ENCODE peak calls at places on chromosomes 5 and 9, in five cellular contexts. One of them, this sample, is unnamed. For H3K4me1, the result is how much of the 10 kb centered on the place peaks cover.

GRCh38 chr9:35972093-35972492 is 14.1 kb upstream of the OR2S2 start:
- DNase-seq in ovary: no peak
- DNase-seq in prostate gland: no peak
- DNase-seq in lower lobe of right lung: no peak
- DNase-seq in mammary epithelial cell: no peak
- DNase-seq in this sample: peak

GRCh38 chr5:148855249-148856008 is 29.0 kb downstream of the ADRB2 start:
- DNase-seq in ovary: no peak
- DNase-seq in prostate gland: no peak
- DNase-seq in lower lobe of right lung: no peak
- DNase-seq in mammary epithelial cell: no peak
- DNase-seq in this sample: no peak

GRCh38 chr5:86979801-86980510 is 287.7 kb upstream of the RASA1 start:
- DNase-seq in ovary: no peak
- DNase-seq in prostate gland: no peak
- DNase-seq in lower lobe of right lung: no peak
- DNase-seq in mammary epithelial cell: peak
- DNase-seq in this sample: no peak

GRCh38 chr5:41748631-41749030 is 121.6 kb downstream of the OXCT1 start:
- DNase-seq in ovary: no peak
- DNase-seq in prostate gland: no peak
- DNase-seq in lower lobe of right lung: no peak
- DNase-seq in mammary epithelial cell: peak
- DNase-seq in this sample: no peak

GRCh38 chr9:81074261-81074660 is 615.1 kb downstream of the TLE1 start:
- DNase-seq in ovary: no peak
- DNase-seq in prostate gland: no peak
- DNase-seq in lower lobe of right lung: no peak
- DNase-seq in mammary epithelial cell: no peak
- DNase-seq in this sample: no peak

GRCh38 chr5:40791715-40792139 is 6.4 kb downstream of the PRKAA1 start:
- DNase-seq in ovary: no peak
- DNase-seq in prostate gland: no peak
- DNase-seq in lower lobe of right lung: no peak
- DNase-seq in mammary epithelial cell: no peak
- DNase-seq in this sample: no peak

GRCh38 chr9:69867081-69867814 is 46.6 kb downstream of the CFAP95 start:
- DNase-seq in ovary: no peak
- DNase-seq in prostate gland: no peak
- DNase-seq in lower lobe of right lung: no peak
- DNase-seq in mammary epithelial cell: no peak
- DNase-seq in this sample: no peak

GRCh38 chr5:24232929-24233328 is 411.8 kb downstream of the CDH10 start:
- DNase-seq in ovary: no peak
- DNase-seq in prostate gland: no peak
- DNase-seq in lower lobe of right lung: no peak
- DNase-seq in mammary epithelial cell: no peak
- DNase-seq in this sample: no peak

GRCh38 chr5:109399092-109399759 is 10.5 kb downstream of the PJA2 start:
- DNase-seq in ovary: no peak
- DNase-seq in prostate gland: no peak
- DNase-seq in lower lobe of right lung: no peak
- DNase-seq in mammary epithelial cell: no peak
- DNase-seq in this sample: no peak

GRCh38 chr9:15711531-15712295 is 158.9 kb downstream of the CCDC171 start:
- DNase-seq in ovary: no peak
- DNase-seq in prostate gland: no peak
- DNase-seq in lower lobe of right lung: no peak
- DNase-seq in mammary epithelial cell: no peak
- DNase-seq in this sample: no peak

GRCh38 chr5:6195711-6196358 is 182.5 kb downstream of the MED10 start:
- DNase-seq in ovary: no peak
- DNase-seq in prostate gland: no peak
- DNase-seq in lower lobe of right lung: no peak
- DNase-seq in mammary epithelial cell: no peak
- DNase-seq in this sample: no peak

GRCh38 chr5:38948501-38948900 is 102.7 kb downstream of the OSMR start:
- DNase-seq in ovary: no peak
- DNase-seq in prostate gland: no peak
- DNase-seq in lower lobe of right lung: no peak
- DNase-seq in mammary epithelial cell: no peak
- DNase-seq in this sample: no peak

GRCh38 chr9:135607401-135608293 is 31.7 kb downstream of the GLT6D1 start:
- DNase-seq in ovary: no peak
- DNase-seq in prostate gland: peak
- DNase-seq in lower lobe of right lung: no peak
- DNase-seq in mammary epithelial cell: no peak
- DNase-seq in this sample: peak

GRCh38 chr9:132168347-132168746 is 6.5 kb downstream of the NTNG2 start:
- DNase-seq in ovary: no peak
- DNase-seq in prostate gland: no peak
- DNase-seq in lower lobe of right lung: no peak
- DNase-seq in mammary epithelial cell: peak
- DNase-seq in this sample: peak

GRCh38 chr5:83636141-83636540 is 84.5 kb downstream of the HAPLN1 start:
- DNase-seq in ovary: no peak
- DNase-seq in prostate gland: no peak
- DNase-seq in lower lobe of right lung: no peak
- DNase-seq in mammary epithelial cell: no peak
- DNase-seq in this sample: no peak

GRCh38 chr5:142722146-142722545 is 36.3 kb upstream of the FGF1 start:
- DNase-seq in ovary: no peak
- DNase-seq in prostate gland: no peak
- DNase-seq in lower lobe of right lung: no peak
- DNase-seq in mammary epithelial cell: no peak
- DNase-seq in this sample: no peak

GRCh38 chr9:15935661-15936315 is 382.9 kb downstream of the CCDC171 start:
- DNase-seq in ovary: no peak
- DNase-seq in prostate gland: no peak
- DNase-seq in lower lobe of right lung: no peak
- DNase-seq in mammary epithelial cell: no peak
- DNase-seq in this sample: no peak

GRCh38 chr9:1743121-1743710 is 271.9 kb upstream of the SMARCA2 start:
- DNase-seq in ovary: no peak
- DNase-seq in prostate gland: no peak
- DNase-seq in lower lobe of right lung: no peak
- DNase-seq in mammary epithelial cell: no peak
- DNase-seq in this sample: no peak

GRCh38 chr5:132905938-132906337 is 32.5 kb downstream of the LEAP2 start:
- DNase-seq in ovary: no peak
- DNase-seq in prostate gland: peak
- DNase-seq in lower lobe of right lung: no peak
- DNase-seq in mammary epithelial cell: peak
- DNase-seq in this sample: no peak

GRCh38 chr9:34612788-34613390 is 992 bp upstream of the RPP25L start:
- DNase-seq in ovary: peak
- DNase-seq in prostate gland: peak
- DNase-seq in lower lobe of right lung: peak
- DNase-seq in mammary epithelial cell: peak
- DNase-seq in this sample: peak

GRCh38 chr5:149757186-149757950 is 27.3 kb downstream of the PPARGC1B start:
- DNase-seq in ovary: no peak
- DNase-seq in prostate gland: no peak
- DNase-seq in lower lobe of right lung: no peak
- DNase-seq in mammary epithelial cell: no peak
- DNase-seq in this sample: no peak

GRCh38 chr5:17289681-17290619 is 72.5 kb downstream of the BASP1 start:
- DNase-seq in ovary: no peak
- DNase-seq in prostate gland: no peak
- DNase-seq in lower lobe of right lung: no peak
- DNase-seq in mammary epithelial cell: no peak
- DNase-seq in this sample: no peak

GRCh38 chr5:88836195-88836838 is 46.7 kb downstream of the MEF2C start:
- DNase-seq in ovary: peak
- DNase-seq in prostate gland: no peak
- DNase-seq in lower lobe of right lung: no peak
- DNase-seq in mammary epithelial cell: peak
- DNase-seq in this sample: peak

GRCh38 chr5:107404595-107405366 is 266.0 kb downstream of the EFNA5 start:
- DNase-seq in ovary: no peak
- DNase-seq in prostate gland: no peak
- DNase-seq in lower lobe of right lung: no peak
- DNase-seq in mammary epithelial cell: peak
- DNase-seq in this sample: no peak

GRCh38 chr5:142685418-142686209 is at the start of gene FGF1:
- DNase-seq in ovary: no peak
- DNase-seq in prostate gland: peak
- DNase-seq in lower lobe of right lung: no peak
- DNase-seq in mammary epithelial cell: peak
- DNase-seq in this sample: no peak

GRCh38 chr5:120852222-120852860 is 388.2 kb downstream of the PRR16 start:
- DNase-seq in ovary: no peak
- DNase-seq in prostate gland: no peak
- DNase-seq in lower lobe of right lung: no peak
- DNase-seq in mammary epithelial cell: no peak
- DNase-seq in this sample: no peak

GRCh38 chr5:143267186-143267585 is 136.3 kb downstream of the NR3C1 start:
- DNase-seq in ovary: no peak
- DNase-seq in prostate gland: no peak
- DNase-seq in lower lobe of right lung: no peak
- DNase-seq in mammary epithelial cell: no peak
- DNase-seq in this sample: no peak

GRCh38 chr5:133602829-133603380 is 9.4 kb downstream of the FSTL4 start:
- DNase-seq in ovary: no peak
- DNase-seq in prostate gland: no peak
- DNase-seq in lower lobe of right lung: no peak
- DNase-seq in mammary epithelial cell: no peak
- DNase-seq in this sample: no peak

GRCh38 chr5:50646591-50646990 is 19.8 kb upstream of the PARP8 start:
- DNase-seq in ovary: no peak
- DNase-seq in prostate gland: no peak
- DNase-seq in lower lobe of right lung: no peak
- DNase-seq in mammary epithelial cell: no peak
- DNase-seq in this sample: no peak

GRCh38 chr9:134376386-134377142 is 50.3 kb downstream of the RXRA start:
- DNase-seq in ovary: no peak
- DNase-seq in prostate gland: no peak
- DNase-seq in lower lobe of right lung: no peak
- DNase-seq in mammary epithelial cell: no peak
- DNase-seq in this sample: no peak

GRCh38 chr9:134377143-134377484 is 50.9 kb downstream of the RXRA start:
- DNase-seq in ovary: no peak
- DNase-seq in prostate gland: no peak
- DNase-seq in lower lobe of right lung: no peak
- DNase-seq in mammary epithelial cell: no peak
- DNase-seq in this sample: no peak

GRCh38 chr9:134378901-134379338 is 52.7 kb downstream of the RXRA start:
- DNase-seq in ovary: peak
- DNase-seq in prostate gland: peak
- DNase-seq in lower lobe of right lung: peak
- DNase-seq in mammary epithelial cell: peak
- DNase-seq in this sample: peak

GRCh38 chr9:134379774-134380431 is 53.6 kb downstream of the RXRA start:
- DNase-seq in ovary: no peak
- DNase-seq in prostate gland: peak
- DNase-seq in lower lobe of right lung: no peak
- DNase-seq in mammary epithelial cell: peak
- DNase-seq in this sample: no peak

DNA sequence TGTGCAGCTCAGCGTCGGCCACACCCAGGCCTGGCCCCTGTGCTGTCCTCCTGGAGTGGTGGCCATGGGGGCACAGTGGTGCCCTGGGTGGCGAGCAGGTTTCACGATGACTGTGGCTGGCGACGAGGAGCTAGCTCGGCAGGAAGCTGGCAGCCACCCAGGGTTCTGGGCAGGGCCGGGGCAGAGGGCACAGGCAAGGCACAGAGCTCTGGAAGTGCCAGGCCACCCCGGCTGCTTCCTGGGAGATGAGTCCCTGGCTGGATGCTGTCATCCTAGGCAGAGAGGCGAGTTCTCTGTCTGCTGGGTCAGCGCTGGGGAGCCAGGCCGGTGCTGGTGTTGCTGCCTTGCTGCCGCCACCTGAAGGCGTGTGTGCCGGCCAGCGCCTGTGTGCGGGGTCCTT is 51.7 kb downstream of the RXRA start:
- DNase-seq in ovary: no peak
- DNase-seq in prostate gland: peak
- DNase-seq in lower lobe of right lung: peak
- DNase-seq in mammary epithelial cell: peak
- DNase-seq in this sample: peak
- H3K4me1 ChIP-seq in ovary: half or more
- H3K4me1 ChIP-seq in prostate gland: half or more
- H3K4me1 ChIP-seq in lower lobe of right lung: half or more
- H3K4me1 ChIP-seq in mammary epithelial cell: half or more
- H3K4me1 ChIP-seq in this sample: half or more

GRCh38 chr9:84647699-84648098 is 21.8 kb upstream of the NTRK2 start:
- DNase-seq in ovary: no peak
- DNase-seq in prostate gland: no peak
- DNase-seq in lower lobe of right lung: no peak
- DNase-seq in mammary epithelial cell: no peak
- DNase-seq in this sample: no peak
- TF ChIP-seq CTCF in ovary: no peak
- TF ChIP-seq CTCF in prostate gland: no peak
- TF ChIP-seq CTCF in lower lobe of right lung: no peak
- TF ChIP-seq CTCF in mammary epithelial cell: no peak
- TF ChIP-seq CTCF in this sample: no peak

DNA sequence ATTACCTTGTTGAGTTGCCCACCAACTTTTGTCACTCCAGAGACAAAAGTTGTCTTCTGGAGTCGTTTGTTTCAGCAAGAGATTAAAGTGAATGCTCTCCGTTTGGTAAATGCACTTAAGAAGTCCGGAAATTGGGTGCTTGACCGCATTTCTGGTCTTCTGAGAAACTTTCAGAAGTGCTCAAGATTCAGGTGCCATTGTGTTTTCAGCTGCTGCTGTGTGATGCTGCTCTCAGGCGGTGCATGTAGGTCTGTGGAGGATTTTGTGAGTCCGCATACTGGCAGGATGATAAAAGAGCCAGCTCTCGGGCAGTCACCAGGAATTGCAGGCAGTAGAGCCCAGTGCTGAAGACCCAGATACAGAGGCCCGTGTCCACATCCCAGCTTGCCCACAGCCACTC is 5.9 kb upstream of the NFIL3 start:
- DNase-seq in ovary: no peak
- DNase-seq in prostate gland: no peak
- DNase-seq in lower lobe of right lung: no peak
- DNase-seq in mammary epithelial cell: no peak
- DNase-seq in this sample: no peak
- H3K4me1 ChIP-seq in ovary: under half
- H3K4me1 ChIP-seq in prostate gland: under half
- H3K4me1 ChIP-seq in lower lobe of right lung: under half
- H3K4me1 ChIP-seq in mammary epithelial cell: under half
- H3K4me1 ChIP-seq in this sample: under half

GRCh38 chr5:96259211-96259772 is 173.8 kb downstream of the PCSK1 start:
- DNase-seq in ovary: no peak
- DNase-seq in prostate gland: no peak
- DNase-seq in lower lobe of right lung: no peak
- DNase-seq in mammary epithelial cell: peak
- DNase-seq in this sample: no peak

GRCh38 chr5:96258692-96259091 is 174.4 kb downstream of the PCSK1 start:
- DNase-seq in ovary: no peak
- DNase-seq in prostate gland: no peak
- DNase-seq in lower lobe of right lung: no peak
- DNase-seq in mammary epithelial cell: no peak
- DNase-seq in this sample: no peak

GRCh38 chr5:96254980-96255681 is 177.9 kb downstream of the PCSK1 start:
- DNase-seq in ovary: no peak
- DNase-seq in prostate gland: peak
- DNase-seq in lower lobe of right lung: no peak
- DNase-seq in mammary epithelial cell: peak
- DNase-seq in this sample: no peak

GRCh38 chr5:96257904-96258303 is 175.1 kb downstream of the PCSK1 start:
- DNase-seq in ovary: no peak
- DNase-seq in prostate gland: no peak
- DNase-seq in lower lobe of right lung: no peak
- DNase-seq in mammary epithelial cell: peak
- DNase-seq in this sample: no peak

GRCh38 chr5:96256795-96257470 is 176.1 kb downstream of the PCSK1 start:
- DNase-seq in ovary: no peak
- DNase-seq in prostate gland: no peak
- DNase-seq in lower lobe of right lung: no peak
- DNase-seq in mammary epithelial cell: peak
- DNase-seq in this sample: no peak
- TF ChIP-seq CTCF in ovary: no peak
- TF ChIP-seq CTCF in prostate gland: no peak
- TF ChIP-seq CTCF in lower lobe of right lung: no peak
- TF ChIP-seq CTCF in mammary epithelial cell: no peak
- TF ChIP-seq CTCF in this sample: no peak

This sample was measured in left lung.